ENCODE peak calls at places on chromosomes 7 and 10, in six cellular contexts. X, I, T, K, P and F are unnamed samples.

GRCh38 chr10:47243791-47244190 is 56.2 kb upstream of the GDF10 start:
- DNase-seq in P (no peak), X (no peak), I (no peak), K (no peak), T (no peak), F (peak)

GRCh38 chr7:51222916-51223315 is 93.7 kb downstream of the COBL start:
- DNase-seq in X (no peak), I (no peak), P (no peak), K (no peak), T (no peak), F (no peak)

GRCh38 chr7:21915140-21915539 is 30.6 kb downstream of the CDCA7L start:
- DNase-seq in K (no peak), T (no peak), P (no peak), I (no peak), X (no peak), F (no peak)

GRCh38 chr7:158381956-158382355 is 205.7 kb downstream of the PTPRN2 start:
- DNase-seq in P (no peak), I (no peak), X (no peak), T (no peak), K (no peak), F (no peak)

GRCh38 chr7:157018997-157019591 is 8.6 kb upstream of the MNX1 start:
- DNase-seq in X (no peak), I (no peak), P (peak), T (no peak), K (no peak), F (no peak)

GRCh38 chr10:4686644-4686996 is 139.4 kb upstream of the AKR1E2 start:
- DNase-seq in K (no peak), X (peak), I (no peak), P (no peak), T (no peak), F (no peak)

GRCh38 chr7:155637155-155637554 is 7.3 kb upstream of the RBM33 start:
- DNase-seq in X (no peak), K (no peak), I (no peak), T (no peak), P (no peak), F (no peak)

GRCh38 chr10:101778781-101779543 is 3.0 kb upstream of the FGF8 start:
- DNase-seq in K (no peak), T (peak), P (peak), X (no peak), I (no peak), F (no peak)

GRCh38 chr7:49774459-49775064 is 1.1 kb downstream of the VWC2 start:
- DNase-seq in P (peak), T (no peak), K (no peak), I (no peak), X (no peak), F (no peak)

GRCh38 chr10:44045020-44045419 is 339.9 kb downstream of the CXCL12 start:
- DNase-seq in I (no peak), X (no peak), K (no peak), P (peak), T (no peak), F (no peak)

GRCh38 chr10:34124522-34125035 is 690.5 kb downstream of the PARD3 start:
- DNase-seq in P (no peak), K (no peak), X (peak), I (no peak), T (no peak), F (no peak)

GRCh38 chr7:155349601-155350331 is 52.1 kb downstream of the INSIG1 start:
- DNase-seq in K (no peak), P (peak), T (no peak), I (no peak), X (no peak), F (no peak)

GRCh38 chr10:64486149-64486548 is 964.9 kb downstream of the REEP3 start:
- DNase-seq in P (no peak), I (no peak), K (no peak), X (no peak), T (no peak), F (no peak)

GRCh38 chr10:32263300-32263699 is 83.7 kb downstream of the EPC1 start:
- DNase-seq in K (no peak), X (no peak), T (no peak), P (no peak), I (no peak), F (no peak)

GRCh38 chr7:29289156-29290021 is 94.8 kb downstream of the CHN2 start:
- DNase-seq in K (no peak), X (peak), P (no peak), T (no peak), I (peak), F (peak)

GRCh38 chr10:97399843-97400545 is 1.1 kb downstream of the RRP12 start:
- DNase-seq in P (peak), X (peak), K (no peak), T (peak), I (no peak), F (peak)

GRCh38 chr10:29257106-29257783 is 31.6 kb upstream of the LYZL1 start:
- DNase-seq in X (no peak), T (no peak), P (no peak), K (no peak), I (no peak), F (peak)

GRCh38 chr10:31321396-31321941 is 2.5 kb downstream of the ZEB1 start:
- DNase-seq in K (no peak), I (no peak), T (no peak), X (no peak), P (peak), F (no peak)

GRCh38 chr7:41378156-41378555 is 324.7 kb downstream of the INHBA start:
- DNase-seq in X (no peak), K (no peak), P (no peak), I (no peak), T (no peak), F (no peak)

GRCh38 chr7:140417456-140418155 is 13.7 kb downstream of the RAB19 start:
- DNase-seq in K (no peak), P (no peak), I (no peak), T (peak), X (no peak), F (no peak)

GRCh38 chr7:39609462-39610149 is 13.8 kb upstream of the RALA start:
- DNase-seq in T (peak), P (peak), X (no peak), I (no peak), K (no peak), F (no peak)

GRCh38 chr7:44383566-44383965 is 58.2 kb upstream of the CAMK2B start:
- DNase-seq in X (no peak), P (no peak), I (no peak), T (no peak), K (no peak), F (no peak)

GRCh38 chr7:27482219-27482618 is 180.5 kb downstream of the HIBADH start:
- DNase-seq in P (no peak), X (no peak), I (no peak), T (no peak), K (no peak), F (no peak)

GRCh38 chr7:12373580-12374263 is 29.9 kb downstream of the VWDE start:
- DNase-seq in P (no peak), X (no peak), T (no peak), I (no peak), K (no peak), F (no peak)

GRCh38 chr10:102611514-102612095 is 32.7 kb upstream of the TRIM8 start:
- DNase-seq in T (no peak), K (no peak), I (no peak), P (no peak), X (no peak), F (no peak)

GRCh38 chr7:113812881-113813280 is 105.9 kb downstream of the PPP1R3A start:
- DNase-seq in P (no peak), K (no peak), I (no peak), T (no peak), X (no peak), F (no peak)

GRCh38 chr10:45624724-45625123 is 47.8 kb downstream of the ZFAND4 start:
- DNase-seq in K (no peak), X (no peak), P (no peak), T (no peak), I (no peak), F (no peak)

DNA sequence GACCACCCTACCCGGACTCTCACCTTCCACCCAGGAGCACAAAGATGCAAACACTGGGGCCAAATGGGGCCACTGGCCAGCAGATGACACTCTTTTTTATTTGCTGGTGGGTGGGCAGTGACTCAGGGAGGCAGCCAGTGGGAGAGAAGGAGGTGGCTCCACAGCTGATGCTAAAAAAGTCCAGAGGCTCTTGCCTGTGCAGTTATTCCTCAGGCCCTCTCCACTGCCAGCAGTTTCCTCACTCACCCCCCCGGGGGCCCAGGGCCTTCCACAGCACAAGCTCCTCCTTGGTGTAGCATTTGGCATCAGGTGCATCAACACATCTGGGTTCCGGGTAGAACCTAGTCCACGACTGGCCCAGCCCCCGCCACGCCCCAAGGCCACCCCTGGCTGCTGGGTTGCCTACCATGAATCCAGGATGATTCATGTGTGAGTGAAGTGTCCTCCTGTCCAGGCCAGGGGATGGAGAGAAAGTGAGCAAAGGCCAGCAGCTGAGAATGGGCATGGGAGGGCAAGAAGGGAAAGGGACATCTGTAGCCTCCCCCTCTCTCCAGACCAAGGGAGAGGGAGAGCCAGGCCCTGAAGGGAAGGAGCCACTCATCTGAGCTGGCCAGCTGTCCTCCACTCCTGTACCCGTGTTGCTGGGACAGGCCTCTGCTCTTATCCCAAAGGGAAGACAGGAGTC is 1.7 kb upstream of the KCNH2 start:
- DNase-seq in K (no peak), T (no peak), X (no peak), I (no peak), P (no peak), F (no peak)
- TF ChIP-seq POLR2AphosphoS5 in K (no peak), T (no peak), X (no peak), I (no peak), P (no peak), F (no peak)

DNA sequence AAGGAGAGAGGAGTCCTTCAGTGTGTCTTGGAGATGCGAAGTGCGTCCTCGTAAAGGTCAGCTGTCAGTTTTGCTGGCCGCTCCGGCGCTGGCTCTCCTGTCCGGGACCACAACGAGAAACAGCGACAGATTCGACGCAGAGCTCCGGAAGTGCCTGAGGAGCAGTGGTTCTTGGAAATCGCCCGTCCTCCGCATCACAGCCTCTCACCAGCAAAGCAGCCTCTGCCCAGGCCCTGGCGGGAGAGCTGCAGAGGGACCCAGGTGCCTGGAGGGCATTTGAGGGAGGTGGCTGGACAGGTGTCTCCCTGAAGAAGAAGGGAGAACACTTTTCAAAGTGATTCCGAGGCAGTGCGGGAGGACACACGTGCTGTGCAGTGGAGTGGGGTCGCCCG is 11.6 kb upstream of the AP5Z1 start:
- DNase-seq in P (no peak), X (no peak), T (no peak), I (no peak), K (no peak), F (no peak)
- TF ChIP-seq GABPA in P (no peak), X (no peak), T (no peak), I (no peak), K (no peak), F (no peak)

DNA sequence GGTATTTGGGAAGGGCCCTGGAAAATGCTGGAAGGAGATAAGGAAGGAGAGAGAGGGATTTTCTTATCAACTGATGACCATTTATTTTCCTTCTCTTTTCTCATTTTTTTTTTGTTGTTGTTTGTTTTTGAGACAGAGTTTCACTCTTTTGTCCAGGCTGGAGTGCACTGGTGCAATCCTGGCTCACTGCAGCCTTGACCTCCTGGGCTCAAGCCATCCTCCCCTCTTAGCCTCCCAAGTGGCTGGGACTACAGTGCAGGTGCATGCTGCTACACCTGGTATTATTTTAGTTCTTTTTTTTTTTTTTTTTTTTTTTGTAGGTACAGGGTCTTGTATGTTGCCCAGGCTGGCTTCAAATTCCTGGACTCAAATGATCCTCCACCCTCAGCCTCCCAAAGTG is 52.2 kb downstream of the HIP1 start:
- DNase-seq in T (no peak), X (no peak), K (no peak), P (no peak), I (no peak), F (no peak)
- TF ChIP-seq POLR2AphosphoS5 in T (no peak), X (no peak), K (no peak), P (no peak), I (no peak), F (no peak)

GRCh38 chr10:95312264-95312663 is 21.5 kb upstream of the PDLIM1 start:
- DNase-seq in X (no peak), I (no peak), T (no peak), K (no peak), P (no peak), F (no peak)
- TF ChIP-seq GABPA in X (no peak), I (no peak), T (no peak), K (no peak), P (no peak), F (no peak)

GRCh38 chr7:2203551-2204300 is 29.0 kb downstream of the MAD1L1 start:
- DNase-seq in X (no peak), T (no peak), P (peak), K (no peak), I (no peak), F (no peak)
- TF ChIP-seq POLR2AphosphoS5 in X (no peak), T (no peak), P (no peak), K (no peak), I (no peak), F (no peak)

GRCh38 chr10:78578929-78579328 is 489.8 kb upstream of the ZMIZ1 start:
- DNase-seq in K (no peak), T (no peak), P (no peak), I (peak), X (no peak), F (peak)
- TF ChIP-seq GABPA in K (no peak), T (no peak), P (no peak), I (no peak), X (no peak), F (no peak)

DNA sequence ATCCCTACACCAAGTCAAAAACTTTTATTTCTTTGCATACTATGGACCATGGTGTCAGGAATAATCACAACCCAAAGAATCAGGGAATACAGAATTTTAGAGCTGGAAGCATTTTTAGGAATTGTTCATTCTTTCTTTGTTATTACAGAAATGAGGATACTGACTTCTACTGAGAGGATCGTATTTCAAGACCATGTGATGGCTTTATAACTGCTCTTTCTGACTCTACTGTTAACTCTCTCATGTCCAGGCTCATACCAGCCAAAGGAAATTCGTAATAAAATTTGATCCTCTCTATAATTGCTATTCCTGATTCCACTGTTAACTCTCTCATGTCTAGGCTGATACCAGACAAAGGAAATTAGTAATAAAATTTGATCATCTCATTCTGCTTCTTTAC is 1050.9 kb upstream of the C7orf33 start:
- DNase-seq in P (no peak), K (no peak), I (no peak), X (no peak), T (no peak), F (no peak)
- TF ChIP-seq POLR2AphosphoS5 in P (no peak), K (no peak), I (no peak), X (no peak), T (no peak), F (no peak)